ENCODE peak calls at places on chromosome 14, in six cellular contexts. E is activated naive CD4-positive, alpha-beta T cell treated with anti-CD3 and anti-CD28 coated beads, Interleukin-2, amount 50 U/mL, for 16 hours; P is H54; O is DMS 273 treated with DMSO at 0.1 percent for 48 hours; W is NCI-H2081; A is Peyer's patch. G is an unnamed sample.

GRCh38 chr14:93727039-93727740 is 61.1 kb downstream of the PRIMA1 start:
- DNase-seq in P (no peak), O (no peak), E (no peak), A (no peak), W (no peak), G (no peak)

GRCh38 chr14:90451443-90451842 is 54.6 kb downstream of the CALM1 start:
- DNase-seq in A (no peak), E (no peak), O (no peak), W (no peak), P (no peak), G (no peak)

GRCh38 chr14:28676481-28676880 is 90.1 kb upstream of the FOXG1 start:
- DNase-seq in E (no peak), P (no peak), O (no peak), A (no peak), W (no peak), G (no peak)

GRCh38 chr14:36430662-36431084 is 89.4 kb downstream of the NKX2-1 start:
- DNase-seq in P (no peak), O (no peak), W (no peak), A (no peak), E (no peak), G (no peak)

GRCh38 chr14:23438130-23438893 is 2.9 kb upstream of the MYH7 start:
- DNase-seq in E (no peak), P (no peak), W (no peak), O (no peak), A (no peak), G (no peak)

GRCh38 chr14:93878871-93879270 is 48.3 kb upstream of the FAM181A start:
- DNase-seq in P (no peak), O (no peak), W (no peak), A (no peak), E (no peak), G (no peak)

GRCh38 chr14:102993523-102993922 is 63.8 kb downstream of the CDC42BPB start:
- DNase-seq in E (no peak), A (no peak), P (peak), W (no peak), O (no peak), G (peak)

GRCh38 chr14:34592623-34593022 is 37.3 kb downstream of the SNX6 start:
- DNase-seq in P (no peak), E (no peak), A (no peak), W (no peak), O (no peak), G (no peak)

GRCh38 chr14:89489796-89490506 is 72.9 kb upstream of the FOXN3 start:
- DNase-seq in P (no peak), A (no peak), E (no peak), O (no peak), W (peak), G (no peak)

GRCh38 chr14:30193791-30194407 is 266.3 kb upstream of the PRKD1 start:
- DNase-seq in E (no peak), O (no peak), A (no peak), W (no peak), P (no peak), G (no peak)

GRCh38 chr14:38129705-38130104 is 78.0 kb upstream of the SSTR1 start:
- DNase-seq in O (no peak), P (no peak), W (no peak), E (peak), A (no peak), G (no peak)

GRCh38 chr14:99689266-99690236 is 5.5 kb downstream of the CYP46A1 start:
- DNase-seq in P (no peak), A (no peak), W (no peak), O (no peak), E (no peak), G (no peak)

GRCh38 chr14:104442107-104442551 is 137.4 kb upstream of the C14orf180 start:
- DNase-seq in W (no peak), A (no peak), E (peak), O (no peak), P (no peak), G (no peak)

GRCh38 chr14:23120405-23121251 is 1.6 kb upstream of the CEBPE start:
- DNase-seq in P (peak), A (peak), E (peak), O (peak), W (peak), G (peak)

GRCh38 chr14:105107351-105107750 is 42.1 kb upstream of the GPR132 start:
- DNase-seq in E (no peak), P (no peak), W (no peak), A (no peak), O (no peak), G (no peak)

GRCh38 chr14:101017806-101018560 is 114.5 kb upstream of the RTL1 start:
- DNase-seq in O (no peak), P (no peak), A (no peak), W (no peak), E (no peak), G (no peak)

GRCh38 chr14:64942531-64943111 is at the start of gene GPX2:
- DNase-seq in O (no peak), P (no peak), E (no peak), W (peak), A (no peak), G (peak)

GRCh38 chr14:55126089-55126488 is 3.0 kb upstream of the LGALS3 start:
- DNase-seq in O (no peak), P (no peak), E (no peak), W (no peak), A (no peak), G (no peak)

GRCh38 chr14:36493761-36494160 is 26.3 kb downstream of the NKX2-1 start:
- DNase-seq in E (no peak), W (no peak), A (no peak), P (no peak), O (no peak), G (no peak)

GRCh38 chr14:64659366-64659765 is 44.9 kb upstream of the PLEKHG3 start:
- DNase-seq in A (no peak), W (no peak), O (no peak), P (no peak), E (no peak), G (no peak)

GRCh38 chr14:65045691-65046090 is 56.6 kb downstream of the MAX start:
- DNase-seq in P (no peak), W (no peak), E (no peak), A (no peak), O (no peak), G (no peak)

GRCh38 chr14:64444984-64445845 is 20.1 kb upstream of the AKAP5 start:
- DNase-seq in A (peak), E (no peak), W (peak), O (no peak), P (peak), G (no peak)

G was measured in left colon.